ENCODE peak calls at places on chromosomes 6 and 20, in nine cellular contexts. L is endothelial cell; M is left lung; Y is GM23248; Z is neural progenitor cell; W is EH; O is iPS-NIHi11; S is choroid plexus epithelial cell; I is activated naive CD4-positive, alpha-beta T cell treated with anti-CD3 and anti-CD28 coated beads, Interleukin-2, amount 10 ng/mL, durations not matched to agents 7 days and 5 days. B is an unnamed sample.

GRCh38 chr6:167968091-167968490 is 29.4 kb upstream of the KIF25 start:
- DNase-seq in L (peak; percentile 70), M (no peak), Y (peak; percentile 3), Z (peak; percentile 64), W (no peak), O (peak; percentile 65), S (peak; percentile 22), I (peak; percentile 57), B (no peak)

GRCh38 chr6:16331328-16332174 is 93.2 kb downstream of the GMPR start:
- DNase-seq in L (peak; percentile 64), M (peak; percentile 90), Y (peak; percentile 86), Z (peak; percentile 77), W (peak; percentile 82), O (peak; percentile 76), S (peak; percentile 86), I (peak; percentile 71), B (peak; percentile 84)

GRCh38 chr20:38395165-38395564 is 40.0 kb downstream of the SNHG17 start:
- DNase-seq in L (no peak), M (no peak), Y (peak; percentile 33), Z (no peak), W (peak; percentile 40), O (no peak), S (peak; percentile 41), I (no peak), B (no peak)

GRCh38 chr6:42260424-42260888 is 42.8 kb upstream of the MRPS10 start:
- DNase-seq in L (no peak), M (no peak), Y (no peak), Z (no peak), W (no peak), O (peak; percentile 69), S (peak; percentile 43), I (no peak), B (peak; percentile 82)

GRCh38 chr6:62980724-62981123 is 230.5 kb upstream of the FKBP1C start:
- DNase-seq in L (no peak), M (no peak), Y (no peak), Z (peak; percentile 11), W (no peak), O (no peak), S (no peak), I (no peak), B (no peak)

GRCh38 chr20:33013701-33014326 is 6.3 kb downstream of the BPIFB2 start:
- DNase-seq in L (no peak), M (no peak), Y (no peak), Z (no peak), W (no peak), O (no peak), S (no peak), I (no peak), B (no peak)

GRCh38 chr6:157075549-157076426 is 247.5 kb downstream of the TMEM242 start:
- DNase-seq in L (no peak), M (no peak), Y (peak; percentile 64), Z (no peak), W (peak; percentile 51), O (no peak), S (no peak), I (no peak), B (no peak)

GRCh38 chr6:24227556-24227955 is 101.5 kb downstream of the NRSN1 start:
- DNase-seq in L (no peak), M (no peak), Y (no peak), Z (peak; percentile 7), W (no peak), O (no peak), S (peak; percentile 12), I (no peak), B (no peak)

GRCh38 chr20:38866265-38867061 is 59.8 kb upstream of the FAM83D start:
- DNase-seq in L (no peak), M (no peak), Y (no peak), Z (no peak), W (no peak), O (no peak), S (no peak), I (no peak), B (no peak)

GRCh38 chr20:46215913-46216707 is 92.2 kb downstream of the CDH22 start:
- DNase-seq in L (no peak), M (no peak), Y (peak; percentile 15), Z (peak; percentile 87), W (peak; percentile 78), O (peak; percentile 79), S (peak; percentile 73), I (no peak), B (no peak)

GRCh38 chr20:47751449-47751848 is 33.8 kb downstream of the SULF2 start:
- DNase-seq in L (no peak), M (no peak), Y (no peak), Z (no peak), W (no peak), O (no peak), S (no peak), I (no peak), B (no peak)

GRCh38 chr20:14470977-14471642 is 133.7 kb upstream of the FLRT3 start:
- DNase-seq in L (no peak), M (peak; percentile 32), Y (no peak), Z (peak; percentile 15), W (no peak), O (no peak), S (no peak), I (no peak), B (no peak)

GRCh38 chr6:46062312-46062711 is 46.7 kb upstream of the CLIC5 start:
- DNase-seq in L (no peak), M (peak; percentile 44), Y (no peak), Z (no peak), W (no peak), O (no peak), S (peak; percentile 16), I (no peak), B (peak; percentile 67)

GRCh38 chr6:41065550-41066026 is 6.6 kb downstream of the OARD1 start:
- DNase-seq in L (no peak), M (no peak), Y (no peak), Z (no peak), W (no peak), O (no peak), S (no peak), I (no peak), B (no peak)

GRCh38 chr6:121879149-121879548 is 443.7 kb downstream of the GJA1 start:
- DNase-seq in L (no peak), M (no peak), Y (peak; percentile 85), Z (no peak), W (peak; percentile 89), O (no peak), S (peak; percentile 86), I (no peak), B (no peak)

GRCh38 chr20:47448429-47448828 is 53.3 kb upstream of the NCOA3 start:
- DNase-seq in L (no peak), M (no peak), Y (no peak), Z (no peak), W (no peak), O (no peak), S (no peak), I (no peak), B (no peak)

GRCh38 chr20:47031821-47032220 is 137.2 kb downstream of the EYA2 start:
- DNase-seq in L (no peak), M (no peak), Y (no peak), Z (peak; percentile 69), W (no peak), O (no peak), S (no peak), I (no peak), B (no peak)

GRCh38 chr6:47520282-47520681 is 42.7 kb downstream of the CD2AP start:
- DNase-seq in L (no peak), M (no peak), Y (no peak), Z (no peak), W (no peak), O (no peak), S (no peak), I (no peak), B (no peak)

GRCh38 chr6:26232950-26233607 is 131.9 kb upstream of the BTN3A2 start:
- DNase-seq in L (no peak), M (peak; percentile 77), Y (no peak), Z (peak; percentile 39), W (peak; percentile 80), O (no peak), S (peak; percentile 83), I (peak; percentile 70), B (peak; percentile 39)

GRCh38 chr6:79385893-79386292 is 151.3 kb downstream of the LCA5 start:
- DNase-seq in L (no peak), M (no peak), Y (no peak), Z (no peak), W (no peak), O (no peak), S (peak; percentile 51), I (no peak), B (peak; percentile 33)

B was measured in NCI-H2029.